ENCODE peak calls at places on chromosome 9, in four cellular contexts. C is right atrium auricular region, G is OCI-LY7, S is ovary. V is an unnamed sample.

GRCh38 chr9:20948703-20949102 is 82.7 kb downstream of the HACD4 start:
- DNase-seq in S (no peak), G (no peak), C (no peak), V (no peak)

GRCh38 chr9:77092536-77092935 is 73.1 kb downstream of the FOXB2 start:
- DNase-seq in G (no peak), C (no peak), S (no peak), V (no peak)

GRCh38 chr9:15211160-15211993 is 95.6 kb downstream of the TTC39B start:
- DNase-seq in S (peak), G (peak), C (peak), V (no peak)

GRCh38 chr9:98192503-98193335 is at the start of gene CORO2A:
- DNase-seq in C (no peak), S (peak), G (peak), V (no peak)

GRCh38 chr9:21993893-21994525 is at the start of gene CDKN2A:
- DNase-seq in C (peak), S (peak), G (peak), V (no peak)

GRCh38 chr9:135219676-135220600 is 132.5 kb downstream of the OLFM1 start:
- DNase-seq in S (no peak), G (no peak), C (no peak), V (no peak)

GRCh38 chr9:70407081-70407503 is 7.4 kb downstream of the KLF9 start:
- DNase-seq in S (no peak), G (no peak), C (no peak), V (no peak)

GRCh38 chr9:81225586-81225985 is 463.8 kb downstream of the TLE1 start:
- DNase-seq in G (no peak), C (no peak), S (no peak), V (no peak)

GRCh38 chr9:79387091-79387490 is 184.7 kb upstream of the TLE4 start:
- DNase-seq in C (no peak), S (no peak), G (no peak), V (no peak)

GRCh38 chr9:134170525-134171315 is 6.4 kb upstream of the RNU6ATAC start:
- DNase-seq in G (no peak), C (no peak), S (peak), V (no peak)

GRCh38 chr9:114378883-114379282 is 8.9 kb downstream of the AKNA start:
- DNase-seq in G (no peak), C (no peak), S (no peak), V (no peak)
- TF ChIP-seq CTCF in G (peak), C (no peak), S (no peak), V (no peak)

DNA sequence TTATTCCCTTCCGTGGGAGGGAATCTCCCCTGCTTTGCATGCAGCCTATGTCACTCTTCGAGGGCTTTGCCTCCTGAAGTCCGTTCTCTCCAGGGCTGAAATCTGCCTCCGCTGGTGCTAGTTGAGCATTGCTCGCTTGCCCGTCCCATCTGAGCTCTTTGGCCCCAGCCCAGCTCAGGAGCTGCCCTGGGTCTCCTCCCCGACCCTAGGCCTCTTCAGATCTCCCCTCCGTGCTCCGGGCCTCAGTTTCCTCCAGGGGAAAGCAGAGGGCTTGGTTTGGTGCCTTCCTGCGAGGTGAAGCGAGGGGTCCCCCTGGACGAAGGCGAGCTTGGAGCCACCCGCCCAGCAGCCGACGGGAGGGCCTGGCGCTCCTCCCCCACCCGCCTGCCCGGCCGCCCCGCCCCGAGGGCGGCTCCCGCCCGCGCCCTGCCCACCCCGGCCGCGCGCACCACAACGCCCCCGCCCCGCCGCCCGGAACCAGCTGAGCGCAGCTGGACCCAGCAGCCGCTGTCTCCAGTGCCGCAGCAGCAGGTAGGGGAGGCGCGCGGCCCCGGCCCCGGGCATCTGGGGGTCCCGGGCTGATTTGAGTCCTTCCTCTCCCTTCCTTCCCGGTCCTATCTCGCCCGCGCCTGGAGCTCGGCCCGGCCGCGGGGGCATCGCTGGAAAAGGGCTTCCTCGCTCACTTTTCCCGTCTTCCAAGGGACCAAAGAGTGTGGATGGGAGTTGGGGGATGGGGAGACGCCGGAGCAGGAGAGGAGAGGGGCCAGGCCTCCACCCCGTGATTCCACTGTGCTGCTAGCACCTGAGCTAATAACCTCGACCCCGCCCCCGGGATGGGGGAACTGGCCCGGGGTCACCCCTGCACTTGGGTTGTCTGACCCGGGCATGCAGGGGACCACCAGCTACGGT is at the start of gene GSN:
- DNase-seq in C (no peak), S (peak), G (peak), V (peak)
- TF ChIP-seq CTCF in C (no peak), S (peak), G (no peak), V (peak)

GRCh38 chr9:114394523-114395193 is 6.9 kb upstream of the AKNA start:
- DNase-seq in C (no peak), S (peak), G (no peak), V (no peak)
- TF ChIP-seq CTCF in C (no peak), S (no peak), G (no peak), V (no peak)

DNA sequence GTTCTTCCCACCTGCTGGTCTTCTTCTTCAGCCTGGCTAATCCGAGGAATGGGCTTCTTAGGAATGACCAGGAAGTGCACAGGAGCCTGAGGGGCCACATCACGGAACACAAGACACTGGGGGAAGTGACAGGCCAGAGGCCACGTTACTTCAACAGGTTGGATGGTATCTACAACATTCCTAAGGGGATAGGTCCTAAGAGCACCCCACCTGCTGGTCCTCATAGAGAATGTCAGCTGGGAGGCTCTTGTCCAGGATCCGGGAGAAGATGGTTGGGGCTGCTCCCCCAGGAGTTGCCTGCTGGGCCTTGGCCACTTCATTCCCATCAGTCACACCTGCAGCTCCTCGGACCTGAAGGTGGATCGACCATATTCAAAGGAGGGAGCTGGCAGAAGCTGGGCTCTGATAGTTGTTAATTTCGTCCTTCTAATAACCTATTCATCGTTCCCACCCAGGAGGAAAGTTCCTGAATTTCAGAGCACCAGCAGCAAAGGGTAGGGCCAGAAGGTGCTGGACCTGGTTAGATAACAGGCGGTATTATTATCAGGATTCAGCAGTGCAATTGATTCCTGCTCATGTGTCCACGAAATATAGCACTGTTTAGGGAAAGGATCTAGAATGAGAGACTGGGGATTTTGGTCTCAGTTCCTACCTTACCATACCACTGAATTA is 1.3 kb downstream of the HINT2 start:
- DNase-seq in S (no peak), G (peak), C (no peak), V (no peak)
- TF ChIP-seq CTCF in S (no peak), G (peak), C (no peak), V (peak)

GRCh38 chr9:95910770-95911340 is 35.4 kb downstream of the ERCC6L2 start:
- DNase-seq in C (no peak), S (no peak), G (no peak), V (no peak)

GRCh38 chr9:95912773-95913172 is 37.3 kb downstream of the ERCC6L2 start:
- DNase-seq in S (no peak), G (no peak), C (no peak), V (no peak)

GRCh38 chr9:95903398-95903797 is 27.9 kb downstream of the ERCC6L2 start:
- DNase-seq in C (no peak), S (no peak), G (no peak), V (no peak)

GRCh38 chr9:95910023-95910706 is 34.7 kb downstream of the ERCC6L2 start:
- DNase-seq in S (no peak), C (no peak), G (no peak), V (no peak)

GRCh38 chr9:95907794-95908193 is 32.3 kb downstream of the ERCC6L2 start:
- DNase-seq in G (no peak), C (no peak), S (no peak), V (no peak)
- TF ChIP-seq CTCF in G (peak), C (no peak), S (no peak), V (no peak)

DNA sequence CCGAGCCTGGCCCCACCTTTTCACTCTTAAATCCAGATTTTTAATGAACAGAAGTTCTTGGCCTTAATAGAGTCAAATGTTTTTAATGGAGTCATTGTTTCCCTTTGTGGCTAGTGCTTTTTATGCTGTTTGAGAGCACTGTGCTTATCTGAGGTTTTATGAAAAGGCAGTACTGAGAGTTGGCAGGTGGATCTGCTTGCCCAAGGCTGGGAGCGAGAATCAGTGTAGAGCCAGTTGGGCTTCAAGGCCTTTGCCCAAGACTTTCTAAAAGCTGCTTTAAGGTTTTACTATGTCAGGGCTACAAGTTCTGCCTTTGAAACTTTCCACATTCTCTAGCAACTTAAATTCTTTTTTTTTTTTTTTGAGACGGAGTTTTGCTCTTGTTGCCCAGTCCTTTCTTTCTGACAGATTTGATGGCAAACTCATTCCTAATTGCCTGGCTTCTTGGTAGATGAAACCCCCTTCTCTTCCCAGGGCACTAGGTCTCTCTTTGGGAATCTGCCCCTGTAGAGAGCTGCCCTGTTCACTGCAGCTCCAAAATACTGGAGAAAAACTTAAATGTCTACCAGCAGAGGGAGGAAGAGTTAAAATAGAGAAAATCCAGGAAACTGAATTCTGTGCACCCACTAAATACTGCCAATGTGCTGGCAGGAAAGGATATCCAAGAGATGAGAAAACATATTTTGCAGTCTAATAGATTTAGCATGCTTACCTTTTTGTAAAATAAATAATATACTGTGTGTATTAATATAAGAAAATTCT is 36.9 kb upstream of the CDK20 start:
- DNase-seq in C (no peak), S (no peak), G (no peak), V (no peak)
- TF ChIP-seq CTCF in C (no peak), S (no peak), G (no peak), V (peak)

DNA sequence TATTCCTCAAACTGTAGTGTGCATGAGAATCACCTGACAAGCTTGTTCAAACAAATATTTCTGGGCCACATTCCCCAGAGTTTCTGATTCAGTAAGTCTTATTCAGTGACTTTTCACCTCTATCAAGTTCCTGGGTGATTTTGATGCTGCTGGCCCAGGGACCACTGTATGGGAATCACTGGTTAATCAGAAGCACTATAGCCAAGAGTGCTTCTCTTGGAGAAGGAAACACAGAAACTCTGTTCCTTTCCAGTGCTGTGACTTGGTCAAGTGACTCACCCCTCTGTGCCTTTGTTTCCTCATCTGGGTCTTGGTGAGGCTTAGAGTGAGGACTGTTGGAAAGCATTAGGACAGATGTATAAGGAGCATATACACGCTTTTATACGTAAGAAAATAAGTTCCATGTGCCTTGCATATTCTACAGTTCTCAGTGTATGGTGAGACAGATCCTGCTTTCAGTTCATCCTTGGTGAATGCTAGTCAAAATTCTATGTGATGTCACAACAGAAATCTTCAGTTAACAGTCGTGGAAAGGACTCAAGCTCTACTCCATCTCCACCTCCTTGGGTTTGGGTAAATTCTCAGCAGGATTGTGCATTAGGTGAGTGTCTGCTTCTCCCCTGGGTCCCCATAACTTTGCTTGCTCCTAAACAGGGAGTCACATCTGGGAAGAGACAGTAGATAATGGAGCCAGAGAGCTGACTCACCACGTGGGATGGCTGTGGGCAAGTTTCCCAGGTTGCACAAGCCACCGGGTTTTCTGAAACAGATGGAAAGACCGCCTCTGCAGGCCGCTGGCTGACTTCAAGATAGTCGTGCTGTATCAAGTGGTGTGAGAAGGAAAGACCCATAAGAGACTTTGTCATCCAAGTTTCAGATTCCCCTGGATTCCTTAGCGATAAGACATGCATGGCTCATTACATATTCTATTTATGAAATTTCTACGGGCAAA is 117.0 kb downstream of the NXNL2 start:
- DNase-seq in C (peak), S (peak), G (no peak), V (no peak)
- TF ChIP-seq CTCF in C (no peak), S (peak), G (no peak), V (no peak)

GRCh38 chr9:92706218-92706940 is 36.4 kb upstream of the IPPK start:
- DNase-seq in C (peak), G (peak), S (no peak), V (peak)
- TF ChIP-seq CTCF in C (peak), G (peak), S (no peak), V (peak)

GRCh38 chr9:121720992-121721350 is 69.5 kb downstream of the DAB2IP start:
- DNase-seq in C (no peak), S (no peak), G (peak), V (no peak)
- TF ChIP-seq CTCF in C (no peak), S (no peak), G (peak), V (peak)

V was measured in osteocyte.